ENCODE peak calls at places on chromosomes 5 and 9, in ten cellular contexts. U is hepatocyte, C is Caco-2, O is prostate gland, Y is cardiac fibroblast, X is heart left ventricle, T is BE2C, I is A549, P is astrocyte of the spinal cord, H is fibroblast of the aortic adventitia. B is an unnamed sample.

GRCh38 chr9:494764-495163 is 280.1 kb downstream of the DOCK8 start:
- DNase-seq in U (no peak), C (no peak), O (no peak), Y (no peak), X (no peak), T (no peak), I (no peak), P (no peak), H (no peak), B (no peak)

GRCh38 chr9:110691002-110691549 is 22.5 kb downstream of the MUSK start:
- DNase-seq in U (no peak), C (no peak), O (no peak), Y (no peak), X (no peak), T (peak), I (no peak), P (peak), H (peak), B (no peak)

GRCh38 chr9:91174772-91175171 is 186.9 kb downstream of the AUH start:
- DNase-seq in U (no peak), C (no peak), O (no peak), Y (no peak), X (no peak), T (no peak), I (no peak), P (no peak), H (no peak), B (no peak)

GRCh38 chr9:97846347-97846746 is 6.7 kb upstream of the FOXE1 start:
- DNase-seq in U (no peak), C (no peak), O (no peak), Y (no peak), X (no peak), T (no peak), I (no peak), P (no peak), H (no peak), B (no peak)

GRCh38 chr5:82499845-82500244 is 221.7 kb upstream of the RPS23 start:
- DNase-seq in U (peak), C (no peak), O (no peak), Y (no peak), X (no peak), T (no peak), I (no peak), P (peak), H (no peak), B (no peak)

GRCh38 chr5:180868960-180869359 is 7.9 kb upstream of the ZFP62 start:
- DNase-seq in U (peak), C (peak), O (peak), Y (peak), X (peak), T (peak), I (peak), P (peak), H (peak), B (peak)

GRCh38 chr5:75885849-75886596 is 168.8 kb upstream of the POC5 start:
- DNase-seq in U (peak), C (no peak), O (no peak), Y (no peak), X (no peak), T (no peak), I (no peak), P (no peak), H (no peak), B (no peak)

GRCh38 chr5:171428168-171428658 is 8.8 kb downstream of the FGF18 start:
- DNase-seq in U (no peak), C (peak), O (no peak), Y (no peak), X (no peak), T (no peak), I (no peak), P (no peak), H (no peak), B (no peak)

GRCh38 chr5:103428411-103428871 is 134.1 kb downstream of the NUDT12 start:
- DNase-seq in U (no peak), C (no peak), O (peak), Y (peak), X (peak), T (peak), I (no peak), P (peak), H (peak), B (peak)

GRCh38 chr9:129333613-129333960 is 155.5 kb upstream of the IER5L start:
- DNase-seq in U (peak), C (peak), O (no peak), Y (no peak), X (no peak), T (no peak), I (peak), P (no peak), H (no peak), B (no peak)

GRCh38 chr9:126151031-126151670 is 175.5 kb upstream of the MVB12B start:
- DNase-seq in U (no peak), C (no peak), O (no peak), Y (peak), X (no peak), T (no peak), I (no peak), P (no peak), H (peak), B (no peak)

GRCh38 chr5:77844408-77845272 is 68.5 kb upstream of the TBCA start:
- DNase-seq in U (no peak), C (no peak), O (no peak), Y (no peak), X (no peak), T (no peak), I (no peak), P (no peak), H (peak), B (no peak)

GRCh38 chr5:112957409-112957808 is 19.2 kb upstream of the DCP2 start:
- DNase-seq in U (no peak), C (no peak), O (no peak), Y (no peak), X (no peak), T (no peak), I (no peak), P (no peak), H (no peak), B (no peak)

GRCh38 chr5:180095545-180095944 is 24.0 kb upstream of the RNF130 start:
- DNase-seq in U (no peak), C (no peak), O (no peak), Y (no peak), X (no peak), T (no peak), I (no peak), P (no peak), H (no peak), B (no peak)

GRCh38 chr9:116144038-116144437 is 9.6 kb upstream of the PAPPA start:
- DNase-seq in U (no peak), C (no peak), O (no peak), Y (peak), X (no peak), T (no peak), I (no peak), P (peak), H (peak), B (no peak)

GRCh38 chr5:160479926-160480325 is 58.3 kb downstream of the PTTG1 start:
- DNase-seq in U (no peak), C (no peak), O (no peak), Y (peak), X (no peak), T (no peak), I (no peak), P (peak), H (peak), B (no peak)

GRCh38 chr5:65986050-65986451 is 59.7 kb downstream of the ERBIN start:
- DNase-seq in U (no peak), C (no peak), O (no peak), Y (peak), X (no peak), T (no peak), I (no peak), P (peak), H (peak), B (no peak)

GRCh38 chr5:155870636-155871035 is 456.3 kb upstream of the SGCD start:
- DNase-seq in U (no peak), C (no peak), O (no peak), Y (no peak), X (no peak), T (no peak), I (no peak), P (no peak), H (no peak), B (no peak)

GRCh38 chr5:97531549-97531948 is 348.5 kb upstream of the RIOK2 start:
- DNase-seq in U (no peak), C (no peak), O (no peak), Y (no peak), X (no peak), T (no peak), I (no peak), P (no peak), H (no peak), B (no peak)

GRCh38 chr9:120729796-120730195 is 15.5 kb upstream of the MEGF9 start:
- DNase-seq in U (no peak), C (no peak), O (no peak), Y (peak), X (no peak), T (no peak), I (no peak), P (no peak), H (peak), B (no peak)

GRCh38 chr9:117030254-117030768 is 343.2 kb downstream of the TRIM32 start:
- DNase-seq in U (no peak), C (no peak), O (no peak), Y (no peak), X (no peak), T (no peak), I (no peak), P (no peak), H (no peak), B (no peak)

GRCh38 chr5:112546946-112547647 is 128.0 kb upstream of the EPB41L4A start:
- DNase-seq in U (no peak), C (no peak), O (no peak), Y (no peak), X (no peak), T (no peak), I (no peak), P (no peak), H (no peak), B (no peak)

GRCh38 chr9:129826759-129827158 is 2.8 kb upstream of the TOR1A start:
- DNase-seq in U (no peak), C (no peak), O (no peak), Y (no peak), X (no peak), T (no peak), I (no peak), P (no peak), H (no peak), B (no peak)

GRCh38 chr5:119537704-119538103 is 85.4 kb downstream of the HSD17B4 start:
- DNase-seq in U (peak), C (no peak), O (no peak), Y (peak), X (no peak), T (no peak), I (no peak), P (peak), H (peak), B (no peak)

GRCh38 chr5:179326176-179326997 is 18.9 kb downstream of the ADAMTS2 start:
- DNase-seq in U (peak), C (no peak), O (no peak), Y (peak), X (peak), T (no peak), I (no peak), P (peak), H (peak), B (peak)

GRCh38 chr5:1959231-1959630 is 76.5 kb upstream of the IRX4 start:
- DNase-seq in U (no peak), C (no peak), O (no peak), Y (no peak), X (no peak), T (no peak), I (no peak), P (no peak), H (no peak), B (no peak)

GRCh38 chr9:37026085-37026935 is 7.8 kb downstream of the PAX5 start:
- DNase-seq in U (no peak), C (no peak), O (no peak), Y (no peak), X (no peak), T (peak), I (no peak), P (no peak), H (no peak), B (no peak)

DNA sequence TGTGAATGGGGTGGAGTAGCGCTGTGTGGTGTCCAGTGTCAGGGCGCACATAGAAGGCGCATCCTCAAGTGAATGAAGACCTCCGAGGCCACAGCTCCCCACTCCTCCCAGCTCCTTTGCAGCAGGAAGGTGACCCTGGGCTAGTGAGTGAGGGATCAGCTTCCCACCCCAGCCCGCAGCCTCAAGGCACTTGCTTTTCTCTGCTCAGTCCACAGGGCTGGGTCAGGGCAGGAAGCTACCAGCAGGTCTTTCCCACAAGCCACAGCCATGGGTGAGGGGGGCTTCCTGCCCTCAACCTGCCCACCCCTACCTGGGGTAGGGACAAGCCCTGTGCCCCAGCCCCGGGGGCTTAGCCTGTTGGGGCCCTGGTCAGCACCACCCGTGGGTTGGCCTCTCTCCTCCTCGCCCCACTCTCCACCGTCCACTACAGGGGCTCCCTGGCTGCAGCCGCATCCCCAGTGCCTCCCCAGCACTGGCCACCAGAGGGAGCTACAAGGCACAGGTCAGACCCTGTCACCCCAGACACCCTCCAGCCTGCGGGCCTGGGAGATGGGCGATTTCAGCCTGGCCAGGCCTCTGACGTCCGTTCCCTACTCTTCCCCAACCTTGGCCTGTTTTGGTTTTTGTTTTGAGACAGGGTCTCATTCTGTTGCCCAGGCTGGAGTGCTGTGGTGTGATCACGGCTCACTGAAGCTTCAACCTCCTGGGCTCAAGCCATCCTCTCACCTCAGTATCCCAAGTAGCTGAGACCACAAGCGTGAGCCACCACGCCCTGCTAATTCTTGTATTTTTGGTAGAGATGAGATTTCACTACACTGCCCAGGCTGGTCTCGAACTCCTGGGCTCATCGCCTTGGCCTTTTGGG is 1.3 kb upstream of the ABCA2 start:
- DNase-seq in U (peak), C (peak), O (peak), Y (peak), X (peak), T (peak), I (peak), P (no peak), H (peak), B (peak)
- H3K4me3 ChIP-seq in U (no peak), C (peak), O (peak), Y (no peak), X (peak), T (peak), I (peak), P (no peak), H (no peak), B (peak)

GRCh38 chr5:173598686-173599085 is 17.8 kb downstream of the BOD1 start:
- DNase-seq in U (no peak), C (no peak), O (no peak), Y (no peak), X (no peak), T (no peak), I (no peak), P (no peak), H (no peak), B (no peak)

GRCh38 chr5:173604141-173604540 is 12.3 kb downstream of the BOD1 start:
- DNase-seq in U (no peak), C (no peak), O (no peak), Y (no peak), X (no peak), T (no peak), I (no peak), P (no peak), H (no peak), B (no peak)

GRCh38 chr5:173597304-173597703 is 19.1 kb downstream of the BOD1 start:
- DNase-seq in U (no peak), C (no peak), O (no peak), Y (no peak), X (no peak), T (no peak), I (no peak), P (no peak), H (no peak), B (no peak)

DNA sequence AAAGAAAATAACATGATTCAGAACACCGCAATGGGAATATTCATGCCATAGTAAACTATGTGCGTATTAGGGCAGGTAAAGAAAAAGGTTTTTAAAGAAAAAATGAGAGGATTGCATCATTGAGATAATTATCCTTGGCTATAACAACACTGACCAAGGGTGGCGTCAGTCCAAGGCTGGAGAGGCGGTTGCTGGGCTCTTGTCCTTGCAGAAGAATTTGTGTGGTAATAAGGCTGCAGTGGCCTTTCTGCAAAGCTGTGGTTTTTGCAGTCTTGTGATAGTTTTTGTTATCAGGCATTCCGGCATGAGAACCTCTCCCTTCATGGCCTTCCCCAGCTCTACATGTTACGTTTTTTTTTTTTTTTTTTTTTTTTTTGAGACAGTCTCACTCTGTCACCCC is 14.0 kb downstream of the BOD1 start:
- DNase-seq in U (peak), C (no peak), O (no peak), Y (peak), X (no peak), T (no peak), I (no peak), P (peak), H (peak), B (no peak)
- TF ChIP-seq CTCF in U (no peak), C (no peak), O (no peak), Y (no peak), X (no peak), T (no peak), I (no peak), P (no peak), H (no peak), B (no peak)

DNA sequence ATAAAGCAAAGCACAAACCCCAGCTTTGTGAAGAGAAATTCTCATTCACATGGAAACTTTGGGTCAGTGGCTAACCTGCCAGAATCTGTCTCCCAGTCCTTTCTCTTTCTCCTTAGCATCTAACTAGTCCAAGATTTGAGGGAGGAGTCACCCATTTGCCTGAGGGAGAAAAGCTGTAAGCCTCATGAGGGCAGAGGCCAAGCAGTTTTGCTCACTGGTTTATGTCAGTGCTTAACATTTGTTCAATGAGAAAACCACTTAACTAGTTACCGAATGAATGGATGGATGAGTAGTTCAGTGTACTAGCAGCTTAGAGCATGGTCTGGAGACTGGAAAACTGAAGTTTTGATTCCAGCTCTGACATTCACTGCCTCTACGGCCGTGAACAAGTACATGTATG is 36.0 kb downstream of the ADAM19 start:
- DNase-seq in U (no peak), C (no peak), O (no peak), Y (peak), X (no peak), T (no peak), I (no peak), P (no peak), H (peak), B (no peak)
- H3K4me3 ChIP-seq in U (no peak), C (no peak), O (no peak), Y (no peak), X (no peak), T (no peak), I (no peak), P (no peak), H (no peak), B (no peak)

GRCh38 chr5:61362796-61363364 is 30.8 kb downstream of the ZSWIM6 start:
- DNase-seq in U (no peak), C (no peak), O (no peak), Y (peak), X (no peak), T (peak), I (no peak), P (no peak), H (no peak), B (no peak)

GRCh38 chr5:61354199-61354598 is 22.1 kb downstream of the ZSWIM6 start:
- DNase-seq in U (no peak), C (no peak), O (no peak), Y (no peak), X (no peak), T (no peak), I (no peak), P (no peak), H (no peak), B (no peak)

GRCh38 chr5:61353293-61353692 is 21.2 kb downstream of the ZSWIM6 start:
- DNase-seq in U (no peak), C (no peak), O (no peak), Y (no peak), X (no peak), T (no peak), I (no peak), P (no peak), H (no peak), B (no peak)

GRCh38 chr5:61352612-61353156 is 20.6 kb downstream of the ZSWIM6 start:
- DNase-seq in U (no peak), C (no peak), O (no peak), Y (no peak), X (no peak), T (no peak), I (no peak), P (no peak), H (no peak), B (no peak)

DNA sequence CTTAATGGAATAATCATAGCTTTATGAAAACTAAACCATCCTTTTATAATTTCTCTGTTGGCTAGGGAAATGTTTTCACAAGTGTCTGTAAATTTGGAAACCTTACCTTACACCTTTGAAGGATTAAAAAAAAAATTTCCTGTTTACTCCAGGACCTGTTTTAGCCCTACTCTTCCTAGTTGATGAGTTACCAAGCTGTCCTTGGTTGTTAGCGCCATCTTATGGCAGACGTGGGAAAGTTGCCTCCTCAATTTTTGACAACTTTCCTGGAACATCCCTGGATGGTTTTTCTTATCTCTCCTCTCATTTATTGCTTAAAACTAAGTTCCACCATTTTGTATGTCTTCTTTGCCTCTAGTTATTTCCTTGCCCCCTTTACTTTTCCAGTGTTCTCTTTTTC is 25.7 kb downstream of the ZSWIM6 start:
- DNase-seq in U (no peak), C (no peak), O (no peak), Y (no peak), X (no peak), T (peak), I (no peak), P (no peak), H (no peak), B (no peak)
- TF ChIP-seq CTCF in U (peak), C (peak), O (peak), Y (peak), X (peak), T (peak), I (no peak), P (peak), H (peak), B (no peak)

B was measured in heart right ventricle.